ENCODE peak calls at places on chromosome 5, in ten cellular contexts. Z is BE2C; J is iris pigment epithelial cell; V is stimulated activated CD4-positive, alpha-beta T cell treated with anti-CD3 and anti-CD28 coated beads, Interleukin-15, amount 100 ng/mL, for 48 hours; Q is activated CD8-positive, alpha-beta memory T cell treated with anti-CD3 and anti-CD28 coated beads for 24 hours; N is activated CD8-positive, alpha-beta T cell treated with anti-CD3 and anti-CD28 coated beads for 36 hours; S is NCI-H226; P is fibroblast of mammary gland; G is K562; X is RCC 7860. D is an unnamed sample.

GRCh38 chr5:114883675-114884074 is 286.0 kb downstream of the TRIM36 start:
- DNase-seq in X (no peak), G (no peak), J (no peak), N (no peak), S (no peak), P (no peak), V (no peak), Z (no peak), Q (no peak), D (no peak)

GRCh38 chr5:138668451-138668850 is 84.8 kb upstream of the CTNNA1 start:
- DNase-seq in Q (no peak), G (no peak), V (no peak), S (no peak), Z (no peak), N (peak; percentile 71), P (no peak), J (no peak), X (no peak), D (no peak)

GRCh38 chr5:165242701-165243100 is 1737.3 kb downstream of the MAT2B start:
- DNase-seq in N (no peak), G (no peak), V (no peak), X (no peak), P (no peak), S (no peak), Z (no peak), J (peak; percentile 4), Q (no peak), D (no peak)

GRCh38 chr5:136023935-136024645 is 4.7 kb upstream of the TGFBI start:
- DNase-seq in Z (no peak), G (no peak), V (no peak), S (peak; percentile 62), Q (peak; percentile 11), J (peak; percentile 55), N (no peak), P (peak; percentile 88), X (no peak), D (no peak)

GRCh38 chr5:10604975-10605374 is 41.1 kb downstream of the ANKRD33B start:
- DNase-seq in Q (no peak), G (no peak), Z (no peak), S (no peak), N (no peak), V (no peak), J (no peak), X (no peak), P (no peak), D (no peak)

GRCh38 chr5:59034498-59035186 is 451.8 kb downstream of the RAB3C start:
- DNase-seq in Z (peak; percentile 38), Q (no peak), G (no peak), V (no peak), X (peak; percentile 17), J (peak; percentile 79), S (peak; percentile 33), P (peak; percentile 78), N (peak; percentile 38), D (peak; percentile 87)

GRCh38 chr5:94884294-94884693 is 265.8 kb downstream of the SLF1 start:
- DNase-seq in Z (peak; percentile 8), N (no peak), P (peak; percentile 9), J (no peak), V (no peak), Q (no peak), S (no peak), X (no peak), G (no peak), D (no peak)

GRCh38 chr5:122077451-122078115 is 476 bp downstream of the LOX start:
- DNase-seq in Z (peak; percentile 51), X (no peak), Q (no peak), S (no peak), P (no peak), J (no peak), G (no peak), V (no peak), N (no peak), D (no peak)

GRCh38 chr5:112160652-112161391 is 258.3 kb downstream of the EPB41L4A start:
- DNase-seq in N (peak; percentile 93), Q (peak; percentile 98), S (peak; percentile 73), X (peak; percentile 79), Z (peak; percentile 89), P (peak; percentile 89), V (peak; percentile 89), J (peak; percentile 91), G (peak; percentile 90), D (peak; percentile 87)

GRCh38 chr5:96084874-96085545 is 123.4 kb upstream of the ELL2 start:
- DNase-seq in X (no peak), Q (no peak), N (no peak), S (no peak), Z (no peak), V (no peak), J (no peak), P (peak; percentile 49), G (no peak), D (no peak)

GRCh38 chr5:102561894-102562760 is 63.3 kb upstream of the SLCO6A1 start:
- DNase-seq in N (peak; percentile 50), Q (no peak), Z (peak; percentile 74), S (no peak), P (peak; percentile 50), X (no peak), G (peak; percentile 14), J (no peak), V (no peak), D (peak; percentile 12)

GRCh38 chr5:33781286-33781685 is 110.5 kb downstream of the ADAMTS12 start:
- DNase-seq in X (no peak), J (peak; percentile 83), Z (no peak), N (no peak), G (no peak), V (no peak), P (peak; percentile 95), S (no peak), Q (no peak), D (peak; percentile 7)

GRCh38 chr5:151121095-151121494 is 36.5 kb downstream of the ANXA6 start:
- DNase-seq in J (no peak), V (no peak), S (no peak), Q (no peak), G (no peak), Z (no peak), N (no peak), P (no peak), X (no peak), D (no peak)

GRCh38 chr5:144549580-144549979 is 378.9 kb downstream of the KCTD16 start:
- DNase-seq in P (peak; percentile 26), Q (no peak), G (no peak), Z (no peak), N (no peak), V (no peak), S (no peak), X (no peak), J (peak; percentile 88), D (no peak)

GRCh38 chr5:145568581-145568980 is 266.6 kb downstream of the PRELID2 start:
- DNase-seq in G (no peak), N (no peak), J (peak; percentile 71), P (peak; percentile 33), Z (no peak), X (no peak), V (no peak), S (peak; percentile 37), Q (no peak), D (no peak)

GRCh38 chr5:67984546-67984945 is 231.0 kb upstream of the PIK3R1 start:
- DNase-seq in N (no peak), X (no peak), S (no peak), P (no peak), J (no peak), V (no peak), Z (no peak), G (no peak), Q (no peak), D (no peak)

GRCh38 chr5:28914302-28914701 is 1875.9 kb upstream of the CDH9 start:
- DNase-seq in X (no peak), N (no peak), Z (no peak), Q (no peak), G (no peak), J (no peak), S (no peak), V (no peak), P (no peak), D (no peak)

GRCh38 chr5:6832994-6833393 is 119.8 kb downstream of the TENT4A start:
- DNase-seq in X (no peak), J (no peak), N (peak; percentile 5), Q (no peak), S (no peak), G (no peak), Z (no peak), P (no peak), V (no peak), D (no peak)

GRCh38 chr5:151019331-151019730 is 1.1 kb upstream of the GPX3 start:
- DNase-seq in J (no peak), X (no peak), P (no peak), S (no peak), Q (no peak), Z (no peak), N (no peak), V (no peak), G (no peak), D (no peak)

GRCh38 chr5:45295231-45295630 is 400.9 kb downstream of the HCN1 start:
- DNase-seq in X (no peak), S (no peak), P (no peak), N (no peak), J (peak; percentile 1), G (no peak), V (no peak), Q (no peak), Z (no peak), D (no peak)

GRCh38 chr5:180026725-180027448 is 44.7 kb downstream of the RNF130 start:
- DNase-seq in G (no peak), J (no peak), Z (no peak), V (no peak), S (no peak), Q (no peak), X (no peak), N (no peak), P (no peak), D (no peak)

GRCh38 chr5:107894361-107894760 is 223.6 kb upstream of the EFNA5 start:
- DNase-seq in P (peak; percentile 51), V (no peak), Q (no peak), N (no peak), G (no peak), Z (no peak), X (no peak), J (peak; percentile 32), S (no peak), D (no peak)

GRCh38 chr5:35908814-35909213 is 29.6 kb downstream of the CAPSL start:
- DNase-seq in S (no peak), J (no peak), X (no peak), P (no peak), N (peak; percentile 58), V (no peak), Z (no peak), G (no peak), Q (no peak), D (no peak)

GRCh38 chr5:108216890-108217289 is 165.0 kb downstream of the FBXL17 start:
- DNase-seq in G (no peak), X (peak; percentile 29), V (no peak), S (peak; percentile 61), J (peak; percentile 69), Z (no peak), Q (no peak), N (no peak), P (peak; percentile 63), D (peak; percentile 30)

GRCh38 chr5:69450116-69450515 is 35.2 kb downstream of the MARVELD2 start:
- DNase-seq in P (peak; percentile 97), G (no peak), X (peak; percentile 61), N (no peak), Q (no peak), J (peak; percentile 89), V (no peak), Z (no peak), S (peak; percentile 79), D (peak; percentile 97)

GRCh38 chr5:2732850-2733249 is 18.6 kb downstream of the IRX2 start:
- DNase-seq in J (no peak), V (no peak), S (no peak), X (no peak), Q (no peak), G (no peak), N (no peak), Z (no peak), P (no peak), D (no peak)

GRCh38 chr5:137604348-137605095 is 105.4 kb upstream of the SPOCK1 start:
- DNase-seq in Q (no peak), S (no peak), N (no peak), V (no peak), P (no peak), X (no peak), Z (no peak), J (no peak), G (no peak), D (no peak)

GRCh38 chr5:138352722-138353549 is 451 bp downstream of the KDM3B start:
- DNase-seq in S (peak; percentile 33), V (peak; percentile 56), G (peak; percentile 83), N (peak; percentile 79), P (peak; percentile 20), Z (peak; percentile 54), J (peak; percentile 51), Q (peak; percentile 87), X (peak; percentile 43), D (peak; percentile 68)